ENCODE peak calls at places on chromosomes 5 and 9, in ten cellular contexts. H is activated T-cell treated with anti-CD3 and anti-CD28 coated beads for 24 hours; N is hippocampal formation; S is AG10803; T is activated CD4-positive, CD25-positive, alpha-beta regulatory T cell treated with anti-CD3 and anti-CD28 coated beads, Interleukin-2, amount 50 U/mL, for 16 hours; G is NCI-H1105 treated with DMSO at 0.1 percent for 48 hours; E is natural killer cell; A is A673; B is T-helper 2 cell; I is breast epithelium. J is an unnamed sample.

GRCh38 chr5:149796025-149796424 is 65.9 kb downstream of the PPARGC1B start:
- DNase-seq in T (no peak), A (no peak), I (no peak), N (no peak), E (no peak), B (no peak), S (no peak), H (no peak), G (no peak), J (no peak)

GRCh38 chr9:96450613-96451544 is 910 bp downstream of the HABP4 start:
- DNase-seq in E (no peak), G (peak; percentile 10), H (no peak), T (peak; percentile 11), N (no peak), I (peak; percentile 32), B (peak; percentile 2), A (peak; percentile 13), S (peak; percentile 23), J (peak; percentile 34)

GRCh38 chr9:96186601-96187011 is 115.4 kb downstream of the HSD17B3 start:
- DNase-seq in E (no peak), A (no peak), B (no peak), H (no peak), G (no peak), T (no peak), N (no peak), I (no peak), S (no peak), J (no peak)

GRCh38 chr9:106039151-106039935 is 345.0 kb downstream of the TMEM38B start:
- DNase-seq in G (no peak), S (no peak), I (no peak), A (no peak), E (no peak), T (no peak), N (no peak), H (no peak), B (no peak), J (no peak)

GRCh38 chr5:151571270-151572173 is 19.6 kb downstream of the FAT2 start:
- DNase-seq in T (no peak), N (no peak), G (no peak), B (no peak), I (no peak), E (no peak), S (no peak), A (no peak), H (no peak), J (no peak)

GRCh38 chr5:77898385-77898784 is 122.2 kb upstream of the TBCA start:
- DNase-seq in B (no peak), E (no peak), G (no peak), S (no peak), A (no peak), I (no peak), H (no peak), N (peak; percentile 86), T (no peak), J (no peak)

GRCh38 chr5:10456583-10457562 is 15.2 kb downstream of the ROPN1L start:
- DNase-seq in T (no peak), A (no peak), G (no peak), S (peak; percentile 55), E (no peak), H (no peak), N (peak; percentile 18), I (no peak), B (no peak), J (no peak)

GRCh38 chr5:181189363-181189961 is 15.5 kb downstream of the TRIM7 start:
- DNase-seq in B (peak; percentile 48), E (peak; percentile 44), A (peak; percentile 50), T (no peak), S (peak; percentile 28), I (no peak), N (no peak), G (no peak), H (peak; percentile 59), J (peak; percentile 34)

GRCh38 chr9:95368377-95369160 is 51.1 kb upstream of the FANCC start:
- DNase-seq in E (no peak), S (no peak), B (no peak), I (no peak), T (no peak), G (no peak), N (no peak), A (no peak), H (no peak), J (no peak)

GRCh38 chr5:41416336-41416735 is 94.1 kb downstream of the PLCXD3 start:
- DNase-seq in I (no peak), E (no peak), A (no peak), B (no peak), T (no peak), S (no peak), N (no peak), G (no peak), H (no peak), J (no peak)

GRCh38 chr5:76192837-76193236 is 109.7 kb downstream of the SV2C start:
- DNase-seq in T (no peak), N (no peak), H (no peak), B (no peak), G (no peak), E (no peak), I (no peak), S (no peak), A (no peak), J (no peak)

GRCh38 chr5:140642718-140643117 is 3.5 kb downstream of the TMCO6 start:
- DNase-seq in E (no peak), T (no peak), I (no peak), A (no peak), S (peak; percentile 95), G (no peak), H (no peak), B (no peak), N (no peak), J (no peak)

GRCh38 chr9:69085523-69086283 is 50.2 kb downstream of the FXN start:
- DNase-seq in N (no peak), S (peak; percentile 85), A (peak; percentile 14), T (no peak), I (no peak), E (no peak), H (no peak), G (no peak), B (no peak), J (no peak)

GRCh38 chr9:90546200-90546599 is 96.4 kb downstream of the DIRAS2 start:
- DNase-seq in H (no peak), T (no peak), S (peak; percentile 78), I (no peak), B (no peak), A (peak; percentile 35), N (no peak), E (no peak), G (peak; percentile 96), J (no peak)

GRCh38 chr9:94100152-94100879 is 16.1 kb downstream of the PTPDC1 start:
- DNase-seq in S (no peak), G (no peak), N (no peak), T (no peak), I (no peak), B (no peak), A (no peak), E (no peak), H (no peak), J (no peak)

GRCh38 chr5:159660401-159660800 is 255.9 kb upstream of the ADRA1B start:
- DNase-seq in N (no peak), S (peak; percentile 6), G (no peak), B (no peak), I (no peak), H (no peak), T (no peak), E (no peak), A (no peak), J (no peak)

GRCh38 chr5:73373814-73374510 is 74.6 kb downstream of the FOXD1 start:
- DNase-seq in S (peak; percentile 86), T (no peak), N (no peak), E (no peak), H (no peak), B (no peak), I (no peak), G (no peak), A (no peak), J (no peak)

GRCh38 chr9:121650220-121651013 is 1.0 kb upstream of the DAB2IP start:
- DNase-seq in H (peak; percentile 7), N (no peak), B (no peak), S (no peak), G (peak; percentile 87), A (peak; percentile 93), E (no peak), I (no peak), T (no peak), J (no peak)

GRCh38 chr5:104186100-104186499 is 623.5 kb upstream of the NUDT12 start:
- DNase-seq in A (peak; percentile 17), N (no peak), T (no peak), E (no peak), I (no peak), G (no peak), B (no peak), S (no peak), H (no peak), J (no peak)

GRCh38 chr9:2336055-2336454 is 285.5 kb upstream of the VLDLR start:
- DNase-seq in I (no peak), B (no peak), N (no peak), S (peak; percentile 10), A (peak; percentile 30), T (no peak), E (no peak), G (peak; percentile 31), H (no peak), J (no peak)

J was measured in T-helper 9 cell.